ENCODE peak calls at places on chromosome X, in six cellular contexts. Y is gastrocnemius medialis, F is heart left ventricle, E is body of pancreas, O is esophagus muscularis mucosa, G is uterus. N is an unnamed sample.

GRCh38 chrX:68822641-68823410 is 6.0 kb upstream of the EFNB1 start:
- DNase-seq in O (peak), F (peak), E (peak), G (peak), Y (no peak), N (no peak)

GRCh38 chrX:132294776-132295495 is 75.7 kb upstream of the RAP2C start:
- DNase-seq in E (no peak), Y (no peak), G (no peak), O (no peak), F (no peak), N (no peak)

GRCh38 chrX:100090931-100091330 is 319.1 kb downstream of the PCDH19 start:
- DNase-seq in O (no peak), F (no peak), E (no peak), G (no peak), Y (no peak), N (no peak)

GRCh38 chrX:13029341-13029740 is 15.1 kb downstream of the FAM9C start:
- DNase-seq in O (no peak), F (peak), Y (peak), E (peak), G (peak), N (peak)

GRCh38 chrX:2875798-2876399 is 47.2 kb downstream of the GYG2 start:
- DNase-seq in Y (no peak), G (no peak), F (no peak), O (no peak), E (no peak), N (no peak)

GRCh38 chrX:9947395-9947794 is 19.8 kb upstream of the CLDN34 start:
- DNase-seq in G (no peak), E (no peak), F (no peak), O (no peak), Y (no peak), N (no peak)

GRCh38 chrX:86148024-86148511 is at the start of gene DACH2:
- DNase-seq in F (peak), Y (peak), G (peak), O (no peak), E (peak), N (peak)

GRCh38 chrX:21996872-21997271 is 35.3 kb upstream of the PHEX start:
- DNase-seq in O (no peak), F (no peak), G (no peak), E (peak), Y (peak), N (no peak)

GRCh38 chrX:20315140-20315539 is 48.4 kb upstream of the RPS6KA3 start:
- DNase-seq in Y (no peak), O (no peak), E (no peak), G (no peak), F (no peak), N (peak)

GRCh38 chrX:140821280-140821679 is 111.7 kb downstream of the LINC00632 start:
- DNase-seq in E (no peak), Y (no peak), G (no peak), O (no peak), F (no peak), N (no peak)

GRCh38 chrX:115449742-115450141 is 111.2 kb upstream of the PLS3 start:
- DNase-seq in E (peak), O (no peak), F (peak), G (peak), Y (peak), N (no peak)

GRCh38 chrX:14546190-14546589 is 16.9 kb downstream of the GLRA2 start:
- DNase-seq in O (no peak), G (no peak), Y (no peak), E (no peak), F (no peak), N (no peak)

GRCh38 chrX:138748480-138748879 is 37.0 kb upstream of the FGF13 start:
- DNase-seq in G (no peak), F (no peak), Y (no peak), E (no peak), O (no peak), N (no peak)

GRCh38 chrX:21745756-21746155 is 12.2 kb downstream of the SMPX start:
- DNase-seq in Y (peak), F (no peak), O (no peak), G (no peak), E (peak), N (peak)

GRCh38 chrX:112863850-112864249 is 23.2 kb upstream of the AMOT start:
- DNase-seq in G (no peak), O (no peak), E (no peak), Y (no peak), F (no peak), N (no peak)

GRCh38 chrX:116961872-116962582 is 499.3 kb upstream of the CT83 start:
- DNase-seq in Y (no peak), F (no peak), O (no peak), G (no peak), E (no peak), N (no peak)

GRCh38 chrX:48616575-48616974 is 19.3 kb downstream of the WDR13 start:
- DNase-seq in G (no peak), F (no peak), O (no peak), Y (no peak), E (no peak), N (no peak)

GRCh38 chrX:111823068-111823467 is 52.9 kb upstream of the TRPC5OS start:
- DNase-seq in O (no peak), E (no peak), F (no peak), Y (no peak), G (no peak), N (no peak)

GRCh38 chrX:148632444-148632843 is 132.0 kb downstream of the AFF2 start:
- DNase-seq in E (no peak), O (no peak), G (no peak), Y (no peak), F (no peak), N (no peak)

GRCh38 chrX:123756320-123756719 is 23.5 kb upstream of the THOC2 start:
- DNase-seq in E (no peak), F (no peak), Y (peak), O (no peak), G (peak), N (no peak)

GRCh38 chrX:154734101-154734781 is 16.6 kb downstream of the GAB3 start:
- DNase-seq in G (peak), Y (no peak), F (peak), E (peak), O (no peak), N (peak)

GRCh38 chrX:154036513-154036912 is 16.8 kb upstream of the IRAK1 start:
- DNase-seq in E (no peak), O (no peak), G (no peak), F (no peak), Y (no peak), N (no peak)

GRCh38 chrX:1425381-1425780 is 27.3 kb downstream of the ASMTL start:
- DNase-seq in G (no peak), F (no peak), E (no peak), O (no peak), Y (no peak), N (no peak)

GRCh38 chrX:46588263-46588662 is 14.7 kb downstream of the CHST7 start:
- DNase-seq in F (peak), O (no peak), G (peak), Y (peak), E (peak), N (peak)

GRCh38 chrX:101803451-101803850 is 128.4 kb downstream of the ZMAT1 start:
- DNase-seq in O (no peak), F (no peak), Y (no peak), G (no peak), E (no peak), N (no peak)

GRCh38 chrX:106891762-106892161 is 11.4 kb downstream of the RIPPLY1 start:
- DNase-seq in E (no peak), Y (no peak), O (no peak), G (no peak), F (no peak), N (no peak)

GRCh38 chrX:2483398-2483797 is 17.4 kb downstream of the DHRSX start:
- DNase-seq in E (no peak), Y (no peak), F (no peak), O (no peak), G (no peak), N (no peak)

GRCh38 chrX:23035493-23035892 is 35.7 kb downstream of the DDX53 start:
- DNase-seq in G (no peak), O (no peak), F (no peak), E (no peak), Y (no peak), N (no peak)

GRCh38 chrX:122119361-122119760 is 1064.7 kb upstream of the GRIA3 start:
- DNase-seq in F (no peak), O (no peak), E (no peak), Y (no peak), G (no peak), N (no peak)

GRCh38 chrX:120356084-120356483 is 5.8 kb upstream of the ATP1B4 start:
- DNase-seq in O (no peak), E (no peak), G (no peak), F (no peak), Y (no peak), N (no peak)

GRCh38 chrX:71976753-71977152 is 66.1 kb downstream of the NHSL2 start:
- DNase-seq in G (no peak), E (no peak), Y (peak), F (no peak), O (no peak), N (no peak)

GRCh38 chrX:9378980-9379696 is 85.7 kb upstream of the TBL1X start:
- DNase-seq in Y (no peak), G (no peak), E (no peak), F (no peak), O (no peak), N (peak)

GRCh38 chrX:12002876-12003275 is 135.4 kb upstream of the FRMPD4 start:
- DNase-seq in Y (no peak), O (no peak), E (no peak), G (no peak), F (no peak), N (no peak)

DNA sequence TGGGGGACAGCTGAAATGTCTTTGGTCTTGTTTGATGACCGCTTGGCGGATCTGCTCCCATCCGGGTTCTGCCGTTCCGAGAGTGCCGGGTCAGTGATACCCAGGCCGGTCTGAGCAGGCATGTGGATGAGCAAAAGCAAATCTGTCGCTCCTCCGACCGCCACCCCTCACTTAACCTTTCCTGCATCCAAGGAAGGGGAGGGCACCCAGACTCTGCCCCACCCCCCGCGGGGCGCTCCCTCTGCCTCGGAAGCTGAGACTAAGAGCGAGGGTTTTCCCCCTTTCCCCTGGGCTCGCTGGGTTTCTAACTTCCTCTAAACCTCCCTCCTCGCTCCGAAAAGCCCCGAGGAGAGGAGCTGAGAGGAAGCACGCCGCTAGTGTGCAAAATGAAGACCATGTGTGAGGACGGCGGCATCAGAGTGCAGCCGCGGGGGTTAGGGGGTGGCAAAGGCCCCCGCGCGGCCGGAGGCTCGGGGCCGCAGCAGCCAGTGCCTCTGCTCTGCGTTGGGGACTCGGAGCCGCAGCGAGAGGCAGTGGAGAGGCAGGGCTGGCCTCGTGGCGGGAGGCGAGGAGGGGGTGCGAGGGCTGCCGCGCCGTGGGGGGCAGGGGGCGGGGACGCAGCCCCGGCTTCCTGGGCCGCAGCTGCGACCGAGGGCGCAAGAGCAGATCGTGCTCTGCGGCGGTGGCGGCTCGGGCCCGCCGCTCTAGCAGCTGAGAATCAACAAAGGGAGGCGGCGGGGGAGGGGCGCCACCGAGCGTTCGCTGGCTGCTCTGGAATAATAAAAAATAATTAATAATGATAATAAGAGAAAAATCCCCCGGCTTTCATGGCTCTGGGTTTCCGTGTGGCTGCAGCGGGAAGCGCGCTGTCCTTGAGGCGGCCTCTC is 55.8 kb upstream of the BCOR start:
- DNase-seq in F (no peak), Y (peak), G (no peak), E (peak), O (no peak), N (peak)
- TF ChIP-seq POLR2A in F (no peak), Y (no peak), G (no peak), E (peak), O (no peak), N (no peak)

GRCh38 chrX:79366556-79366887 is 612 bp downstream of the ITM2A start:
- DNase-seq in Y (no peak), E (no peak), G (no peak), O (no peak), F (no peak), N (no peak)

GRCh38 chrX:79365591-79365990 is 1.5 kb downstream of the ITM2A start:
- DNase-seq in E (no peak), F (no peak), O (no peak), G (no peak), Y (no peak), N (no peak)

GRCh38 chrX:79369871-79370270 is 2.7 kb upstream of the ITM2A start:
- DNase-seq in G (no peak), O (no peak), Y (no peak), F (no peak), E (no peak), N (no peak)

GRCh38 chrX:79367907-79368306 is 773 bp upstream of the ITM2A start:
- DNase-seq in Y (no peak), O (no peak), E (no peak), F (no peak), G (no peak), N (no peak)

DNA sequence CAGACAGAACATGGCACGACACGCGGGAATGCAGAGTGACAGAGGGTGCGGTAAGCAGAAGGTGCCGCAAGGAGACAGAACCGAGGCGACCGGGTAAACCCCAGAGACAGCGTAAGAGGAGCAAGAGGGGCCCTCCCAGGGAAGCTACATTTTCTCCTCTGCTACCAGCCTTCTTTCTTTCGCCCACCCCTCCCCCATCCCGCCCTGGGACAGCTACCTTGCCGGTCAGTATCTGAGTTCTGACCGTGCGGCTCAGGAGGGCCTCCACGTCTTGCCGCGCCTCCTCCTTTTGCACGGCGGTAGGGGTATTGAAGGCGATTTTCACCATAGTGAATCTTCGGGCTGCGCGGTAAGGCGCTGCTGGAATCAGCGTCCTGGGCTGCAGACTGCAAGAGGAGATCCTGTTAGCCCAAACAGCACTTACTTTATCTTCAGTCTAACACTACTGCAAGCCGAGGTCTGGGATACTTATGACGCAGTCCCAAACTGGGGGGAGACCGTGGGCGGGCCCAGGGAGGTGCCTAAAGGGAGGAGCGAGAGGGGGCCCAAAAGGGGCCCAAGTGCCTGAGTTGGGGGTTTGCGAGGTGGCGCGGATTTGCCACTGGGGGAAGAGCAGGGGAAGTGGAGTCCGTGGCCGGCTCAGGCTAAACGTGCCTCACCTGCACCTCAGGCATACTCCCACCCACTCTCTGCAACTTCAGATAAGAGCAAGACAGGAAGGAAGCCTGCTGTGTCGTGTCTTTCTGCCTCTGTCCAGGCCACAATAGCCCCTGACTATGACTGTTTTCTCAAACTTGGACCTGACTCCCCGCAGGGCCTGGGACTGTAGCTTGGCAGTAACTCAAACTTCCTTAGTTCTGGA is at the start of gene ITM2A:
- DNase-seq in O (no peak), E (peak), G (peak), Y (peak), F (peak), N (peak)
- H3K4me3 ChIP-seq in O (peak), E (no peak), G (peak), Y (peak), F (peak), N (peak)

DNA sequence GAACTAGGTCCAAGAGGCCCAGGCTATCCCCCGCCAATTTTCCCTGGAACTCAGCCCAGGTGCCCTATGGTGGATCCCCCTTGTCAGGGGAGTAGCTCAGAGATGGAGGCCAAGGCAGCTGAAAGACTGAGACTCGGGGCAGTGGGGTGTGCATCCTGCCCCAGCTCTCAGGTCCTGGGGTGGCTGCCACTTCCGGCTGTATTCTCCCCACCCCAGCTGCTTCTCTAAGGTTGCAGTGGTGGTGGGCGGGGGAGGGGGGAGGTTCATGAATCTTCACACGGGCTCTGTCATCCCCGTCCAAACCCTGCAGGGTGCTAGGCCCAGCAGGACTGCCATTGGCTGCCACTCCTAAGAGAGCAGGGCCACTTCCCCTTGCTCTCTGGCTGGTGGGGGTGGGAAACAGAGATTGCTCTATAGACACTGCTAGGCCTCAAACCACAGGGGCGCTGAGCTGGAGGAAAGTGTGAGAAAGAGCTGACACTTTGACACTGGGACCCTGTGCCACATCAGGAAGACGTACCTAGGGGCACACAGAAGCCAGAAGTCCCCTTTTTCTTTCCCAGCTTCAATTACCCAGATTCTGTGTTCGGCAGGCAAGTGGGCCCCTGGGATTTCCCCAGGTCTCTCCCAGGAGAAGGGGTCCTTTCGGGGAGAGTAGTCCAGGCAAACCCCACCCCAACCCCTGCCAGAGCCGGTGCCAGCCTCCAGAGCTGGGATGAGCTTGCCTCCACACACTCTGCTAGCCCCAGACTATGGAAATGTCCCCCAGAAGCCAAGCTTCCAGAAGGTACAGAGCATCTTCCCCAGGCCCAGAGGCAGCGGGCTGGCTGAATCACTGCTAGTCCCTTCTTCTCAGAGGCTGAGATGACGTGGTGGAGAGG is 1.6 kb downstream of the SASH3 start:
- DNase-seq in Y (peak), E (peak), G (no peak), F (peak), O (no peak), N (peak)
- TF ChIP-seq POLR2A in Y (no peak), E (peak), G (no peak), F (no peak), O (no peak), N (peak)

DNA sequence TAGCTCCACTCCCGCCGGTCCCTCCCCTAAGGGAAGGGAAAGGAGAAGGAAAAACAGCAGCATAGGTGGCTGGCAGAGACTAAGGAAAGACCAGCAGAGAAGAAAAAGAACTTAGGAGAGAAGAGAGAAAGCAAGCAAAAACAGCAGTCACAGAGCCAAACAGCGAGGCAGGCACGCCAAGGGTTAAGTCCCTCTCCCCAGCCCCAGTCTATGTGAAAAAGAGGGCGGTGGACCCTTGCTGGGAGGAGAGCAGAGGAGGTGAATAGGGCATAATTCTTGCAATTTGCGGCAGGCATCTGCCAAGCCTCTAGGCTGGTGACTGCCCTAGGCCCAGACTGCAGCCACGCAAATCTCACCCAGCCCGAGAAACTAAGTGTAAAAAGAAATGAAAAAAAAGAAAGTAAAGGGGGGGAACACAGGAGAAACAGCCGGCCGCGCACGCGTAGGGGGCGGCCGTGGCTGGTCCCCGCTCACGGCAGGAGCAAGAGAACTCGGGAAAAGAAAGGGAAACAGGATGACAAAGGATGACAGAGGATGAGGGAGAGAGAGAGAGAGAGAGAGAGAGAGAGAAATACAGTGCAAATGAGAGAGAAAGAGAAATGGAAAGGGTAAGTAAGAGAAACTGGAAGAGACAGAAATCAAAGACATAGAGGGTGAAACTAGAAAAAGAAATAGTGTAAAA is 48.6 kb downstream of the MAGEA9 start:
- DNase-seq in E (no peak), O (no peak), F (no peak), G (no peak), Y (no peak), N (no peak)
- H3K4me3 ChIP-seq in E (no peak), O (peak), F (peak), G (peak), Y (no peak), N (no peak)